ENCODE peak calls at places on chromosomes 12 and 14, in five cellular contexts. M, L, Y, N and X are unnamed samples.

GRCh38 chr12:39846304-39846703 is 226.7 kb upstream of the ABCD2 start:
- DNase-seq in M (no peak), L (no peak), Y (no peak), N (no peak), X (no peak)

GRCh38 chr14:103136388-103137271 is 13.4 kb downstream of the TNFAIP2 start:
- DNase-seq in M (no peak), L (no peak), Y (no peak), N (no peak), X (no peak)

GRCh38 chr12:59695379-59695778 is 99.5 kb downstream of the SLC16A7 start:
- DNase-seq in M (no peak), L (no peak), Y (no peak), N (no peak), X (no peak)

GRCh38 chr14:35368139-35368460 is 36.4 kb downstream of the NFKBIA start:
- DNase-seq in M (no peak), L (no peak), Y (no peak), N (no peak), X (no peak)

GRCh38 chr14:37721976-37722659 is 126.7 kb downstream of the TTC6 start:
- DNase-seq in M (no peak), L (no peak), Y (no peak), N (no peak), X (no peak)

GRCh38 chr12:110579239-110579888 is 3.8 kb downstream of the PPTC7 start:
- DNase-seq in M (no peak), L (no peak), Y (no peak), N (no peak), X (no peak)

GRCh38 chr12:106106892-106107291 is 31.9 kb downstream of the NUAK1 start:
- DNase-seq in M (no peak), L (no peak), Y (no peak), N (no peak), X (no peak)

GRCh38 chr12:74725154-74725553 is 187.5 kb downstream of the ATXN7L3B start:
- DNase-seq in M (no peak), L (no peak), Y (no peak), N (no peak), X (no peak)

GRCh38 chr12:64877363-64878004 is 53.0 kb downstream of the TBC1D30 start:
- DNase-seq in M (no peak), L (no peak), Y (no peak), N (peak), X (peak)

GRCh38 chr12:108797677-108798076 is 59.7 kb downstream of the SSH1 start:
- DNase-seq in M (no peak), L (no peak), Y (no peak), N (no peak), X (no peak)

GRCh38 chr12:868722-869121 is 80.8 kb downstream of the RAD52 start:
- DNase-seq in M (no peak), L (no peak), Y (no peak), N (no peak), X (no peak)

GRCh38 chr12:6074979-6075585 is 49.4 kb downstream of the VWF start:
- DNase-seq in M (no peak), L (no peak), Y (peak), N (peak), X (no peak)

GRCh38 chr14:52891800-52892199 is 59.0 kb downstream of the FERMT2 start:
- DNase-seq in M (no peak), L (no peak), Y (no peak), N (no peak), X (no peak)

GRCh38 chr12:65597527-65597926 is 226.8 kb upstream of the HMGA2 start:
- DNase-seq in M (no peak), L (no peak), Y (no peak), N (no peak), X (no peak)

GRCh38 chr12:31868980-31869379 is 90.2 kb upstream of the RESF1 start:
- DNase-seq in M (no peak), L (no peak), Y (no peak), N (no peak), X (no peak)

GRCh38 chr12:113232232-113232615 is 11.0 kb downstream of the TPCN1 start:
- DNase-seq in M (no peak), L (no peak), Y (no peak), N (no peak), X (no peak)

GRCh38 chr12:54596526-54596946 is 8.1 kb upstream of the PPP1R1A start:
- DNase-seq in M (peak), L (peak), Y (no peak), N (peak), X (no peak)

GRCh38 chr14:72024043-72024407 is 91.8 kb downstream of the RGS6 start:
- DNase-seq in M (no peak), L (no peak), Y (no peak), N (peak), X (no peak)